ENCODE peak calls at places on chromosomes 3 and 15, in eight cellular contexts. P is effector CD4-positive, alpha-beta T cell; C is NCI-H1092; Z is PC-3; L is ELR; R is stimulated activated CD8-positive, alpha-beta memory T cell treated with anti-CD3 and anti-CD28 coated beads, Interleukin-4, amount 100 ng/mL, for 4 hours; N is GDM1; F is activated CD4-positive, alpha-beta T cell treated with anti-CD3 and anti-CD28 coated beads, Interleukin-2, amount 10 ng/mL, durations not matched to agents 7 days and 5 days. K is an unnamed sample.

GRCh38 chr3:20622304-20622703 is 436.3 kb upstream of the SGO1 start:
- DNase-seq in N (no peak), Z (peak), L (peak), P (no peak), R (no peak), C (no peak), F (no peak), K (peak)

GRCh38 chr3:126957776-126958637 is 24.9 kb upstream of the PLXNA1 start:
- DNase-seq in C (no peak), L (no peak), P (no peak), Z (no peak), F (no peak), R (no peak), N (no peak), K (no peak)

GRCh38 chr15:99708563-99708962 is 24.7 kb downstream of the LYSMD4 start:
- DNase-seq in C (no peak), R (no peak), F (no peak), L (peak), Z (peak), N (no peak), P (no peak), K (peak)

GRCh38 chr15:31461375-31461774 is 134.7 kb downstream of the KLF13 start:
- DNase-seq in F (no peak), P (no peak), R (no peak), L (no peak), N (no peak), C (no peak), Z (no peak), K (no peak)

GRCh38 chr15:100763764-100764750 is 115.6 kb upstream of the ALDH1A3 start:
- DNase-seq in P (no peak), R (no peak), Z (no peak), F (no peak), C (no peak), L (no peak), N (no peak), K (peak)

GRCh38 chr3:139538733-139539132 is 809 bp downstream of the RBP1 start:
- DNase-seq in F (no peak), Z (no peak), R (no peak), C (no peak), P (no peak), N (no peak), L (no peak), K (no peak)

GRCh38 chr3:197807969-197808587 is 17.0 kb downstream of the LRCH3 start:
- DNase-seq in R (no peak), N (no peak), C (no peak), F (no peak), Z (no peak), P (no peak), L (peak), K (peak)

GRCh38 chr3:133887951-133888703 is 7.6 kb downstream of the RAB6B start:
- DNase-seq in N (peak), P (no peak), F (no peak), R (no peak), Z (no peak), L (no peak), C (no peak), K (peak)

GRCh38 chr3:106839576-106840280 is 537.5 kb upstream of the CCDC54 start:
- DNase-seq in C (no peak), L (no peak), R (no peak), P (no peak), Z (no peak), F (no peak), N (no peak), K (peak)

GRCh38 chr15:29126821-29127461 is 142.7 kb downstream of the NSMCE3 start:
- DNase-seq in N (no peak), F (no peak), L (peak), P (no peak), C (no peak), Z (no peak), R (no peak), K (no peak)

GRCh38 chr3:193132923-193133463 is 108.0 kb upstream of the PLAAT1 start:
- DNase-seq in N (no peak), C (no peak), R (no peak), Z (peak), F (no peak), P (no peak), L (peak), K (no peak)

GRCh38 chr3:161108840-161109239 is 3.7 kb upstream of the B3GALNT1 start:
- DNase-seq in C (no peak), R (no peak), Z (peak), L (peak), N (no peak), P (no peak), F (no peak), K (peak)

GRCh38 chr3:179921500-179921899 is 115.2 kb downstream of the PEX5L start:
- DNase-seq in C (no peak), F (no peak), L (peak), Z (no peak), R (no peak), N (no peak), P (no peak), K (no peak)

GRCh38 chr15:79156704-79157375 is 66.3 kb upstream of the RASGRF1 start:
- DNase-seq in Z (no peak), F (no peak), C (no peak), L (no peak), R (no peak), P (no peak), N (no peak), K (no peak)

K was measured in GM03348.